ENCODE peak calls at places on chromosome 14, in seven cellular contexts. One of them, this sample, is unnamed.

GRCh38 chr14:53462931-53463778 is 310.0 kb upstream of the DDHD1 start:
- DNase-seq in ovary: no peak
- DNase-seq in nephron progenitor cell: no peak
- DNase-seq in NCI-H2081: no peak
- DNase-seq in sciatic nerve: no peak
- DNase-seq in NCI-H1105: peak; percentile 14
- DNase-seq in neural crest cell: no peak
- DNase-seq in this sample: no peak

GRCh38 chr14:68395585-68395984 is 397.3 kb downstream of the ZFP36L1 start:
- DNase-seq in ovary: no peak
- DNase-seq in nephron progenitor cell: no peak
- DNase-seq in NCI-H2081: no peak
- DNase-seq in sciatic nerve: no peak
- DNase-seq in NCI-H1105: no peak
- DNase-seq in neural crest cell: no peak
- DNase-seq in this sample: no peak

GRCh38 chr14:37150414-37150813 is 22.0 kb downstream of the SLC25A21 start:
- DNase-seq in ovary: no peak
- DNase-seq in nephron progenitor cell: peak; percentile 17
- DNase-seq in NCI-H2081: peak; percentile 58
- DNase-seq in sciatic nerve: no peak
- DNase-seq in NCI-H1105: peak; percentile 43
- DNase-seq in neural crest cell: no peak
- DNase-seq in this sample: peak; percentile 72

GRCh38 chr14:66238969-66239368 is 247.2 kb upstream of the CCDC196 start:
- DNase-seq in ovary: no peak
- DNase-seq in nephron progenitor cell: no peak
- DNase-seq in NCI-H2081: no peak
- DNase-seq in sciatic nerve: no peak
- DNase-seq in NCI-H1105: no peak
- DNase-seq in neural crest cell: no peak
- DNase-seq in this sample: no peak

GRCh38 chr14:99195602-99196309 is 76.2 kb downstream of the BCL11B start:
- DNase-seq in ovary: no peak
- DNase-seq in nephron progenitor cell: no peak
- DNase-seq in NCI-H2081: no peak
- DNase-seq in sciatic nerve: no peak
- DNase-seq in NCI-H1105: peak; percentile 84
- DNase-seq in neural crest cell: no peak
- DNase-seq in this sample: peak; percentile 87

GRCh38 chr14:103801459-103801858 is 45.9 kb downstream of the PPP1R13B start:
- DNase-seq in ovary: no peak
- DNase-seq in nephron progenitor cell: no peak
- DNase-seq in NCI-H2081: no peak
- DNase-seq in sciatic nerve: no peak
- DNase-seq in NCI-H1105: no peak
- DNase-seq in neural crest cell: no peak
- DNase-seq in this sample: no peak

GRCh38 chr14:32897724-32898064 is 41.0 kb upstream of the NPAS3 start:
- DNase-seq in ovary: no peak
- DNase-seq in nephron progenitor cell: no peak
- DNase-seq in NCI-H2081: no peak
- DNase-seq in sciatic nerve: no peak
- DNase-seq in NCI-H1105: no peak
- DNase-seq in neural crest cell: no peak
- DNase-seq in this sample: no peak

GRCh38 chr14:30191639-30192279 is 264.1 kb upstream of the PRKD1 start:
- DNase-seq in ovary: no peak
- DNase-seq in nephron progenitor cell: no peak
- DNase-seq in NCI-H2081: no peak
- DNase-seq in sciatic nerve: no peak
- DNase-seq in NCI-H1105: no peak
- DNase-seq in neural crest cell: no peak
- DNase-seq in this sample: no peak

GRCh38 chr14:61484826-61485584 is 163.6 kb downstream of the PRKCH start:
- DNase-seq in ovary: no peak
- DNase-seq in nephron progenitor cell: no peak
- DNase-seq in NCI-H2081: no peak
- DNase-seq in sciatic nerve: no peak
- DNase-seq in NCI-H1105: no peak
- DNase-seq in neural crest cell: no peak
- DNase-seq in this sample: no peak

GRCh38 chr14:85358136-85358785 is 171.7 kb upstream of the FLRT2 start:
- DNase-seq in ovary: no peak
- DNase-seq in nephron progenitor cell: no peak
- DNase-seq in NCI-H2081: no peak
- DNase-seq in sciatic nerve: no peak
- DNase-seq in NCI-H1105: no peak
- DNase-seq in neural crest cell: no peak
- DNase-seq in this sample: no peak

GRCh38 chr14:24997335-24997734 is 52.6 kb downstream of the STXBP6 start:
- DNase-seq in ovary: no peak
- DNase-seq in nephron progenitor cell: no peak
- DNase-seq in NCI-H2081: no peak
- DNase-seq in sciatic nerve: no peak
- DNase-seq in NCI-H1105: no peak
- DNase-seq in neural crest cell: no peak
- DNase-seq in this sample: no peak

GRCh38 chr14:30796707-30797106 is 77.7 kb upstream of the COCH start:
- DNase-seq in ovary: no peak
- DNase-seq in nephron progenitor cell: no peak
- DNase-seq in NCI-H2081: no peak
- DNase-seq in sciatic nerve: no peak
- DNase-seq in NCI-H1105: no peak
- DNase-seq in neural crest cell: no peak
- DNase-seq in this sample: no peak

GRCh38 chr14:92670967-92671366 is 77.5 kb downstream of the LGMN start:
- DNase-seq in ovary: no peak
- DNase-seq in nephron progenitor cell: no peak
- DNase-seq in NCI-H2081: no peak
- DNase-seq in sciatic nerve: no peak
- DNase-seq in NCI-H1105: no peak
- DNase-seq in neural crest cell: no peak
- DNase-seq in this sample: no peak

GRCh38 chr14:86787782-86788181 is 1205.2 kb downstream of the GALC start:
- DNase-seq in ovary: no peak
- DNase-seq in nephron progenitor cell: no peak
- DNase-seq in NCI-H2081: no peak
- DNase-seq in sciatic nerve: no peak
- DNase-seq in NCI-H1105: no peak
- DNase-seq in neural crest cell: no peak
- DNase-seq in this sample: no peak

GRCh38 chr14:69059658-69060648 is 80.9 kb upstream of the ACTN1 start:
- DNase-seq in ovary: no peak
- DNase-seq in nephron progenitor cell: no peak
- DNase-seq in NCI-H2081: no peak
- DNase-seq in sciatic nerve: no peak
- DNase-seq in NCI-H1105: no peak
- DNase-seq in neural crest cell: no peak
- DNase-seq in this sample: no peak

GRCh38 chr14:87566986-87567385 is 426.0 kb downstream of the GALC start:
- DNase-seq in ovary: no peak
- DNase-seq in nephron progenitor cell: no peak
- DNase-seq in NCI-H2081: no peak
- DNase-seq in sciatic nerve: no peak
- DNase-seq in NCI-H1105: no peak
- DNase-seq in neural crest cell: no peak
- DNase-seq in this sample: no peak

GRCh38 chr14:37263656-37264236 is 66.0 kb downstream of the MIPOL1 start:
- DNase-seq in ovary: no peak
- DNase-seq in nephron progenitor cell: no peak
- DNase-seq in NCI-H2081: no peak
- DNase-seq in sciatic nerve: no peak
- DNase-seq in NCI-H1105: no peak
- DNase-seq in neural crest cell: no peak
- DNase-seq in this sample: no peak

GRCh38 chr14:65434216-65434850 is 21.8 kb downstream of the FUT8 start:
- DNase-seq in ovary: no peak
- DNase-seq in nephron progenitor cell: no peak
- DNase-seq in NCI-H2081: no peak
- DNase-seq in sciatic nerve: no peak
- DNase-seq in NCI-H1105: no peak
- DNase-seq in neural crest cell: no peak
- DNase-seq in this sample: no peak

GRCh38 chr14:50520947-50521815 is 11.2 kb downstream of the MAP4K5 start:
- DNase-seq in ovary: no peak
- DNase-seq in nephron progenitor cell: no peak
- DNase-seq in NCI-H2081: no peak
- DNase-seq in sciatic nerve: no peak
- DNase-seq in NCI-H1105: no peak
- DNase-seq in neural crest cell: no peak
- DNase-seq in this sample: no peak

GRCh38 chr14:39268393-39268792 is 34.7 kb downstream of the MIA2 start:
- DNase-seq in ovary: no peak
- DNase-seq in nephron progenitor cell: no peak
- DNase-seq in NCI-H2081: peak; percentile 19
- DNase-seq in sciatic nerve: no peak
- DNase-seq in NCI-H1105: peak; percentile 38
- DNase-seq in neural crest cell: no peak
- DNase-seq in this sample: peak; percentile 32

GRCh38 chr14:33792387-33793368 is 158.2 kb downstream of the EGLN3 start:
- DNase-seq in ovary: peak; percentile 90
- DNase-seq in nephron progenitor cell: peak; percentile 93
- DNase-seq in NCI-H2081: peak; percentile 80
- DNase-seq in sciatic nerve: peak; percentile 94
- DNase-seq in NCI-H1105: peak; percentile 83
- DNase-seq in neural crest cell: peak; percentile 92
- DNase-seq in this sample: peak; percentile 90

GRCh38 chr14:91780452-91780851 is 48.6 kb upstream of the CATSPERB start:
- DNase-seq in ovary: no peak
- DNase-seq in nephron progenitor cell: no peak
- DNase-seq in NCI-H2081: no peak
- DNase-seq in sciatic nerve: no peak
- DNase-seq in NCI-H1105: no peak
- DNase-seq in neural crest cell: no peak
- DNase-seq in this sample: no peak

GRCh38 chr14:72558721-72559120 is 335.2 kb downstream of the DPF3 start:
- DNase-seq in ovary: no peak
- DNase-seq in nephron progenitor cell: no peak
- DNase-seq in NCI-H2081: no peak
- DNase-seq in sciatic nerve: no peak
- DNase-seq in NCI-H1105: no peak
- DNase-seq in neural crest cell: no peak
- DNase-seq in this sample: no peak